ENCODE peak calls at places on chromosomes 6 and 20, in six cellular contexts. M is GM12891, T is K562, J is GM12878, R is H1, N is HepG2. K is an unnamed sample.
A peak's percentile ranks its signal among the peaks of the same experiment; 100 is the strongest.

GRCh38 chr6:16933532-16933931 is 168.3 kb upstream of the STMND1 start:
- DNase-seq in T (no peak), N (no peak), J (no peak), M (no peak), R (no peak), K (no peak)

GRCh38 chr6:33664506-33665057 is 43.5 kb downstream of the ITPR3 start:
- DNase-seq in N (no peak), T (no peak), J (no peak), R (no peak), M (no peak), K (no peak)

GRCh38 chr6:26130581-26131247 is 43.5 kb downstream of the HFE start:
- DNase-seq in R (no peak), N (no peak), J (no peak), T (no peak), M (no peak), K (no peak)

GRCh38 chr20:52054123-52054522 is 137.5 kb downstream of the ZFP64 start:
- DNase-seq in T (no peak), J (no peak), N (no peak), M (no peak), R (no peak), K (no peak)

GRCh38 chr6:151485616-151486015 is 8.2 kb upstream of the CCDC170 start:
- DNase-seq in T (no peak), J (no peak), N (no peak), R (no peak), M (no peak), K (no peak)

GRCh38 chr20:22248052-22248667 is 336.2 kb downstream of the FOXA2 start:
- DNase-seq in R (peak; percentile 61), J (no peak), T (peak; percentile 14), M (no peak), N (peak; percentile 35), K (no peak)

GRCh38 chr6:34696189-34696738 is 303 bp downstream of the ILRUN start:
- DNase-seq in N (no peak), J (no peak), R (no peak), M (no peak), T (peak; percentile 35), K (no peak)

GRCh38 chr6:44073612-44074382 is 53.5 kb downstream of the MRPL14 start:
- DNase-seq in N (no peak), M (no peak), R (peak; percentile 74), J (no peak), T (no peak), K (no peak)

GRCh38 chr20:34549291-34549928 is 9.1 kb upstream of the MAP1LC3A start:
- DNase-seq in T (peak; percentile 60), R (peak; percentile 64), M (no peak), J (no peak), N (peak; percentile 60), K (no peak)

GRCh38 chr6:93182933-93183479 is 236.4 kb downstream of the EPHA7 start:
- DNase-seq in R (no peak), T (no peak), N (no peak), M (no peak), J (no peak), K (no peak)

GRCh38 chr20:20343886-20344381 is 24.0 kb upstream of the INSM1 start:
- DNase-seq in M (no peak), J (no peak), T (no peak), R (no peak), N (no peak), K (no peak)

GRCh38 chr20:9349256-9349655 is 165.1 kb upstream of the LAMP5 start:
- DNase-seq in J (no peak), M (no peak), R (no peak), T (no peak), N (no peak), K (no peak)

GRCh38 chr6:117205876-117206275 is 59.5 kb upstream of the VGLL2 start:
- DNase-seq in N (no peak), R (no peak), T (no peak), M (no peak), J (no peak), K (no peak)

GRCh38 chr6:67877288-67877687 is 757.8 kb upstream of the ADGRB3 start:
- DNase-seq in R (no peak), N (no peak), J (no peak), T (no peak), M (no peak), K (no peak)

GRCh38 chr20:33477386-33478234 is 12.3 kb upstream of the CBFA2T2 start:
- DNase-seq in J (no peak), T (no peak), N (no peak), R (no peak), M (no peak), K (no peak)

GRCh38 chr6:81966968-81967367 is 214.5 kb upstream of the TENT5A start:
- DNase-seq in J (no peak), N (no peak), R (no peak), M (no peak), T (no peak), K (no peak)

GRCh38 chr6:133964052-133964451 is 11.0 kb downstream of the TBPL1 start:
- DNase-seq in T (no peak), J (no peak), M (no peak), R (no peak), N (no peak), K (no peak)

GRCh38 chr20:23049933-23050838 is 714 bp upstream of the THBD start:
- DNase-seq in T (no peak), N (no peak), R (peak; percentile 79), M (no peak), J (no peak), K (no peak)

GRCh38 chr6:110622912-110623578 is 146.6 kb upstream of the SLC22A16 start:
- DNase-seq in M (no peak), N (no peak), R (no peak), T (no peak), J (no peak), K (no peak)

GRCh38 chr20:49318430-49319203 is 40.8 kb upstream of the ZNFX1 start:
- DNase-seq in N (no peak), R (peak; percentile 67), M (no peak), T (no peak), J (no peak), K (no peak)

DNA sequence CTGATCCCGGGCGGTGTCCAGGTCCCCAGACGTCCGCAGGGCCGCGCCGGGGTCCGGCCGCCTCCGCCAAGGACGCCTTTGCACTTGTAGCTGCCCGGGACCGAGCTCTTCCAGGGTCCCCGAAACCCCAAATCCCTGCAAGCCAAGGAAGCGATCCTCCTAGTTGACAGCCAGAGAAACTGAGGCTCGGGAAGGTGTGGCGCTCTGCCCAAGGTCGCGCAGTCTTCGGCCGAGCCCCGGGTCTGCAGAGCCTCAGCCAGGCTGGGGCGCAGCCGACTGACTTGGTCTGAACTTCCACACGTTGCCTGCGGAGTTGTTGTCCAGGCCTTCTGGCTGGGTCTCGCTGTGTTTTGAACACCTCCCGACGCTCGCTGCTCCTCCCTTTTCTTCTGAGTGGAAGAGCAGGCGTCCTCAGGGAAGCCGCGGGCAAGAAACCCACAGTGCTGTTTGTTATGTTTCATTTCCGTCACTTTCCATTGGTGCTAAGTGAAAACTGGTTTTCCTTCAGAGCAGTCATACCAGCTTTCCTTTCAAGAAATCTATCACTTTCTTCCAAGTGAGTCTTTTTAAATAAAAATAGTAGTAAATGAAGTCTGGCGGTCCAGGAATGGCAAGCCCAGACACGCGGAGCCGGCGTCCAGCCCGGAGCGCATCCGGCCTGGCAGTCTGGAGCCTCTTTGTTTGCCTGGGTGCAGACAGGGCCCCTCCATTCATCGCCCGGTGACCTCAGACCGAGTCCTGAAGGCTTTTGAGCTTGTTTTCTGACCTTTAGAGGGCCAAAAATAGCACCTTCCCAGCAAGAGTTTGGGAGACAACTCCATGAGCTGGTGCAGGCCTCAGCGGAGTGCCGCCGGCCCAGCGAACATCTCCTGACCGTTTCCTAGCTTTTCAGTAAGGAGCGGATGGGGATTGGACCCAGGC is 698 bp downstream of the FAM210B start:
- DNase-seq in J (no peak), R (peak; percentile 58), M (peak; percentile 39), N (peak; percentile 79), T (no peak), K (no peak)
- TF ChIP-seq POLR2A in J (no peak), R (no peak), M (no peak), N (peak; percentile 58), T (peak; percentile 31), K (no peak)

DNA sequence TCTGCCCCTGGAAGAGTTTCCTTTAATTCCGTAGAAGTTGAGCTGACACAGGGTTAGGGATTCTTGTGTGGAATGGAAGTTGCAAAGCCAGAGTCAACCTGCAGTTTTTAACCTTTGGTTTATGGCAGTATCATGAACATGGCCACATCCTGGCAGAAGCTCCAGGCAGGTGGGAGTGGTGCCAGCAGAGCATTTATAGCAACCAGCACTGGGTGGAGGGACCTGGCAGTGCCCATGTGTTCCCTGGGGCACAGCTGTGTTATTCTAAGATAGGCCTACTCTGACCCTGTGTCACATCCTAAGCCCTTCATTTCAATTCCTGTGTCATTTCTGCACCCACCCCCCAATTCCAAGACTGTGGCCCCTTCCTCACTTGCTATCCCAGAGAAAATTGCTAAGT is 26.1 kb upstream of the ZNF831 start:
- DNase-seq in R (no peak), N (no peak), M (no peak), J (no peak), T (no peak), K (no peak)
- TF ChIP-seq POLR2AphosphoS5 in R (no peak), N (no peak), M (no peak), J (no peak), T (no peak), K (no peak)

GRCh38 chr6:108363756-108364356 is 69.0 kb downstream of the AFG1L start:
- DNase-seq in N (no peak), J (no peak), M (no peak), R (no peak), T (no peak), K (no peak)

GRCh38 chr6:108363113-108363512 is 68.3 kb downstream of the AFG1L start:
- DNase-seq in M (no peak), J (no peak), T (no peak), N (peak; percentile 50), R (no peak), K (no peak)

GRCh38 chr6:108366236-108366635 is 71.4 kb downstream of the AFG1L start:
- DNase-seq in T (no peak), M (no peak), R (no peak), J (no peak), N (no peak), K (no peak)

GRCh38 chr6:108365488-108365887 is 70.6 kb downstream of the AFG1L start:
- DNase-seq in J (no peak), T (no peak), N (no peak), M (no peak), R (no peak), K (no peak)

DNA sequence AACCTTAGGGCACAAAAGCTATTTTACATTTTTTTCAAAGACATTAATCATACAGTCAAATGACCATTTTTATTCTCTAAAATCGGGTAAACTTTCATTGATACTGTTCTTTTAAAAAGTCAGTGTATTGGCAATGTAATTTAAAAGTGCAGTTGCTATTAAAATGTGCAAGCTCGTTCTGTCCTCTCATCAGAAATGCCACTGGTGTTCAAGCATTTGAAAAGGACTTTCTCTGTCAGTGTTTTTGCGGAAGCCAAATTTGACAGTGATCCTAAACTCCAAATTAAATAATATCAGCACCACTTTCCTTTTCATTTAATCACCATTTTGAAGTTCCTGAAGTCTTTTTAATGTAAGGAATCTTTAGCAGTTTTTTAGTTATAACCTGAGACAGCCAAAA is 69.6 kb downstream of the AFG1L start:
- DNase-seq in N (no peak), T (no peak), J (no peak), M (no peak), R (no peak), K (no peak)
- TF ChIP-seq TAF1 in N (no peak), T (no peak), J (no peak), M (no peak), R (no peak), K (no peak)

DNA sequence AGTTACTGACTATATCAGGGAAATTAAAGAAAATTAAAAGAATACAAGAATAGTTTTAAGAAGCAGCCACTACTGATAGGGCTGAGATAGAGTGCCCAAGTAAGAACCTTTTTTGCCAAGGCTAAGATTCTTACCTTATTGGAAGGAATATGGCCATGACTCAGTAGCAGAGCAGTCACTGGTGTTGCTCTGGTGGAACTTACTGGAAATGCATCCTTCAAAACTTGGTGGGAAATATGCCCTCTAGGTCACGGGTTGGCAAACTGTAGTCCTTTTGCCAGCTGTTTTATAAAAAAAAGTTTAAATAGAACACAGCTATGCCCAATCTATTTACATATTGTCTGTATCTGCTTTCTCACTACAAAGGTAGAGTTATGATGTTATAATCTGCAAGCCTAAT is 6.0 kb downstream of the HSF2 start:
- DNase-seq in M (no peak), N (no peak), J (no peak), R (no peak), T (no peak), K (no peak)
- TF ChIP-seq POLR2A in M (no peak), N (no peak), J (no peak), R (no peak), T (no peak), K (no peak)